ENCODE peak calls at places on chromosome 11, in six cellular contexts. F, X, N, O, Y and A are unnamed samples. For H3K27me3, the result is how much of the 10 kb centered on the place peaks cover.

GRCh38 chr11:21723681-21724080 is 469.2 kb upstream of the ANO5 start:
- DNase-seq in F (no peak), X (no peak), N (no peak), O (no peak), Y (no peak), A (no peak)

GRCh38 chr11:96154802-96155520 is 188.0 kb downstream of the MAML2 start:
- DNase-seq in F (no peak), X (peak), N (no peak), O (no peak), Y (no peak), A (no peak)

GRCh38 chr11:122895591-122895990 is 13.0 kb downstream of the JHY start:
- DNase-seq in F (no peak), X (no peak), N (no peak), O (no peak), Y (no peak), A (no peak)

GRCh38 chr11:14336507-14337503 is 22.2 kb downstream of the RRAS2 start:
- DNase-seq in F (no peak), X (peak), N (no peak), O (no peak), Y (no peak), A (no peak)

GRCh38 chr11:36356201-36356600 is 60.1 kb downstream of the PRR5L start:
- DNase-seq in F (no peak), X (no peak), N (no peak), O (no peak), Y (no peak), A (no peak)

GRCh38 chr11:118366287-118366686 is 6.9 kb downstream of the UBE4A start:
- DNase-seq in F (no peak), X (no peak), N (no peak), O (no peak), Y (no peak), A (no peak)

GRCh38 chr11:86800076-86800955 is at the start of gene PRSS23:
- DNase-seq in F (peak), X (peak), N (peak), O (no peak), Y (peak), A (no peak)

GRCh38 chr11:10396771-10397170 is 58.3 kb upstream of the AMPD3 start:
- DNase-seq in F (no peak), X (no peak), N (no peak), O (no peak), Y (no peak), A (no peak)

GRCh38 chr11:107493117-107493516 is 35.5 kb upstream of the CWF19L2 start:
- DNase-seq in F (no peak), X (peak), N (no peak), O (no peak), Y (no peak), A (no peak)

DNA sequence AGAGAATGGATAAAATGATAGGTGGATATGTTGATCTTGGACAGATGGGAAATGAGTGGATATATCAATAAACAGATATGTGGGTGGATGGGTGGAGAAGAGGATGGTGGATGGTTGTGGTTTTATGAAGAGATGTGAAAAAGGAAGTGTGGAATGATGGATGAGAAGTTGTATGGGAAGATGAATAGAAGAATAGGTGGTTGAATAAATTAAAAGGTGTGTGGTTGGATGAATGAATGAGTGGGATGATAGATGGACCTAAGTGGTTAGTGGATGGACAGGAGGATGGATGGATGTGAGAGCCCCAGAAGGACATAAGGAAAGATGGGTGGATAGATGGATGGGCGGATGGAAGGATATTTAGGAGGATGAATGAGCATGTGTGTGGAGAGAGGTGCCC is 913 bp upstream of the CD44 start:
- DNase-seq in F (no peak), X (no peak), N (no peak), O (no peak), Y (no peak), A (no peak)
- H3K4me3 ChIP-seq in F (no peak), X (no peak), N (peak), O (no peak), Y (no peak), A (peak)

GRCh38 chr11:88292156-88292844 is 45.2 kb downstream of the CTSC start:
- DNase-seq in F (no peak), X (peak), N (no peak), O (no peak), Y (peak), A (no peak)
- TF ChIP-seq CTCF in F (no peak), X (peak), N (no peak), O (no peak), Y (no peak), A (no peak)

GRCh38 chr11:129905402-129905801 is 10.0 kb upstream of the NFRKB start:
- DNase-seq in F (no peak), X (no peak), N (no peak), O (no peak), Y (no peak), A (no peak)
- H3K27me3 ChIP-seq in F (under half), X (under half), N (under half), O (under half), Y (under half), A (under half)

DNA sequence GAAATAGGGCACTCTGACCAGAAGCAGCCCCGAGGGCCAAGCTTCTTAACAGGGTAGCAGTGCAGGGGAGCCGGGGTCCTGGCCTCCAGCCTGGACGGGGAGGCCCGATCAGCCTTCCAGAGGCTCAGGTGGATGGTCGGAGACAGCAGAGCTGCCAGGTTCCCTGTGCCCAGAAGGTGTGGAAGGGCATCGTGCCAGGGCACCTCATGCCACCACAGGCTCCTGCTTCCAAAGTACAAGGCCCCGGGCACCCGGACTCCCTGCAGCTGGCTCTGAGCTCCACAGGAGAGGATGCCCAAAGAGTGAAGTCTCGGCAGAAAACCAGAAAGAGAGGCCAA is 14.3 kb downstream of the EHD1 start:
- DNase-seq in F (no peak), X (no peak), N (no peak), O (no peak), Y (no peak), A (no peak)
- H3K4me3 ChIP-seq in F (no peak), X (no peak), N (peak), O (no peak), Y (no peak), A (peak)